ENCODE peak calls at places on chromosomes 13 and 19, in nine cellular contexts. C is fibroblast of pulmonary artery; N is transverse colon; T is osteoblast; K is AG04449; D is progenitor cell of endocrine pancreas; A is pancreas; G is dorsolateral prefrontal cortex; E is activated CD8-positive, alpha-beta T cell treated with anti-CD3 and anti-CD28 coated beads for 36 hours. Q is an unnamed sample.

GRCh38 chr19:3458595-3459284 is 21.6 kb downstream of the SMIM24 start:
- DNase-seq in C (peak), N (no peak), T (peak), K (no peak), D (no peak), A (no peak), G (no peak), E (no peak), Q (no peak)

GRCh38 chr13:33208290-33208990 is 77.1 kb downstream of the STARD13 start:
- DNase-seq in C (no peak), N (no peak), T (no peak), K (no peak), D (no peak), A (peak), G (no peak), E (no peak), Q (no peak)

GRCh38 chr19:58059003-58059671 is at the start of gene ZNF135:
- DNase-seq in C (peak), N (peak), T (peak), K (peak), D (peak), A (peak), G (peak), E (peak), Q (peak)

GRCh38 chr19:15629003-15629880 is 11.5 kb upstream of the CYP4F3 start:
- DNase-seq in C (peak), N (peak), T (peak), K (no peak), D (no peak), A (peak), G (peak), E (peak), Q (peak)

GRCh38 chr19:10228925-10229324 is 2.2 kb downstream of the S1PR2 start:
- DNase-seq in C (peak), N (no peak), T (no peak), K (no peak), D (no peak), A (no peak), G (no peak), E (peak), Q (peak)

GRCh38 chr19:5166262-5166661 is 174.3 kb downstream of the PTPRS start:
- DNase-seq in C (peak), N (no peak), T (peak), K (peak), D (no peak), A (no peak), G (no peak), E (no peak), Q (no peak)

GRCh38 chr13:101945435-101945834 is 456.4 kb downstream of the FGF14 start:
- DNase-seq in C (no peak), N (no peak), T (no peak), K (no peak), D (no peak), A (no peak), G (no peak), E (no peak), Q (no peak)

GRCh38 chr19:32070101-32070500 is 275.3 kb upstream of the ZNF507 start:
- DNase-seq in C (no peak), N (no peak), T (no peak), K (no peak), D (no peak), A (no peak), G (no peak), E (no peak), Q (no peak)

GRCh38 chr13:111474136-111475002 is 153.9 kb downstream of the TEX29 start:
- DNase-seq in C (peak), N (no peak), T (peak), K (peak), D (no peak), A (peak), G (peak), E (no peak), Q (peak)

GRCh38 chr19:50222691-50223438 is 19.4 kb downstream of the MYH14 start:
- DNase-seq in C (no peak), N (no peak), T (peak), K (no peak), D (no peak), A (no peak), G (no peak), E (no peak), Q (no peak)

GRCh38 chr13:30572859-30573275 is 44.9 kb upstream of the USPL1 start:
- DNase-seq in C (peak), N (no peak), T (no peak), K (no peak), D (no peak), A (no peak), G (no peak), E (peak), Q (peak)

GRCh38 chr13:76036176-76036575 is 400.0 kb downstream of the LMO7 start:
- DNase-seq in C (peak), N (no peak), T (no peak), K (no peak), D (no peak), A (no peak), G (no peak), E (no peak), Q (no peak)

GRCh38 chr19:58033741-58034475 is at the start of gene ZSCAN1:
- DNase-seq in C (peak), N (peak), T (peak), K (peak), D (peak), A (peak), G (peak), E (peak), Q (no peak)

GRCh38 chr19:41626877-41627276 is at the start of gene CEACAM4:
- DNase-seq in C (no peak), N (no peak), T (no peak), K (no peak), D (no peak), A (no peak), G (no peak), E (no peak), Q (no peak)

GRCh38 chr13:105513448-105513847 is 1022.0 kb downstream of the EFNB2 start:
- DNase-seq in C (no peak), N (no peak), T (no peak), K (no peak), D (no peak), A (no peak), G (no peak), E (no peak), Q (no peak)

GRCh38 chr19:3852614-3853254 is 16.1 kb downstream of the ZFR2 start:
- DNase-seq in C (peak), N (peak), T (peak), K (peak), D (no peak), A (no peak), G (no peak), E (peak), Q (no peak)

GRCh38 chr13:29800687-29801086 is 49.7 kb downstream of the UBL3 start:
- DNase-seq in C (no peak), N (no peak), T (no peak), K (no peak), D (no peak), A (no peak), G (no peak), E (no peak), Q (no peak)

GRCh38 chr19:13619203-13619632 is 112.9 kb upstream of the CACNA1A start:
- DNase-seq in C (no peak), N (no peak), T (peak), K (peak), D (no peak), A (no peak), G (no peak), E (no peak), Q (no peak)

GRCh38 chr13:74388626-74389025 is 254.4 kb upstream of the KLF12 start:
- DNase-seq in C (no peak), N (no peak), T (no peak), K (no peak), D (no peak), A (no peak), G (no peak), E (no peak), Q (no peak)

GRCh38 chr13:69306766-69307165 is 800.9 kb upstream of the ATXN8OS start:
- DNase-seq in C (no peak), N (no peak), T (no peak), K (no peak), D (no peak), A (no peak), G (no peak), E (no peak), Q (no peak)

GRCh38 chr19:18610245-18610555 is 2.5 kb upstream of the TMEM59L start:
- DNase-seq in C (no peak), N (no peak), T (peak), K (no peak), D (no peak), A (no peak), G (no peak), E (no peak), Q (no peak)

GRCh38 chr19:43028866-43029265 is 2.6 kb upstream of the PSG11 start:
- DNase-seq in C (no peak), N (no peak), T (no peak), K (no peak), D (no peak), A (no peak), G (no peak), E (no peak), Q (no peak)

GRCh38 chr13:43044720-43045301 is 21.4 kb downstream of the DNAJC15 start:
- DNase-seq in C (no peak), N (no peak), T (no peak), K (no peak), D (no peak), A (no peak), G (no peak), E (no peak), Q (no peak)

GRCh38 chr13:43725460-43725859 is 61.3 kb downstream of the ENOX1 start:
- DNase-seq in C (no peak), N (no peak), T (no peak), K (no peak), D (no peak), A (no peak), G (no peak), E (no peak), Q (no peak)

GRCh38 chr13:99363949-99364348 is 56.8 kb upstream of the GPR183 start:
- DNase-seq in C (no peak), N (no peak), T (no peak), K (no peak), D (no peak), A (no peak), G (no peak), E (no peak), Q (peak)

GRCh38 chr13:99366075-99366987 is 59.1 kb upstream of the GPR183 start:
- DNase-seq in C (no peak), N (no peak), T (no peak), K (no peak), D (no peak), A (no peak), G (no peak), E (peak), Q (peak)

GRCh38 chr13:99370476-99371272 is 63.5 kb upstream of the GPR183 start:
- DNase-seq in C (no peak), N (no peak), T (no peak), K (no peak), D (no peak), A (no peak), G (no peak), E (no peak), Q (no peak)

GRCh38 chr13:99367106-99367616 is 60.0 kb upstream of the GPR183 start:
- DNase-seq in C (no peak), N (no peak), T (no peak), K (no peak), D (no peak), A (no peak), G (no peak), E (peak), Q (no peak)

GRCh38 chr13:99367663-99368448 is 60.7 kb upstream of the GPR183 start:
- DNase-seq in C (no peak), N (no peak), T (no peak), K (no peak), D (no peak), A (no peak), G (no peak), E (peak), Q (no peak)
- TF ChIP-seq CTCF in C (no peak), N (no peak), T (no peak), K (no peak), D (no peak), A (no peak), G (no peak), E (no peak), Q (no peak)

GRCh38 chr13:108263961-108264360 is 5.6 kb upstream of the TNFSF13B start:
- DNase-seq in C (no peak), N (no peak), T (no peak), K (no peak), D (no peak), A (no peak), G (no peak), E (no peak), Q (no peak)
- TF ChIP-seq CTCF in C (no peak), N (no peak), T (no peak), K (no peak), D (no peak), A (no peak), G (no peak), E (no peak), Q (no peak)

DNA sequence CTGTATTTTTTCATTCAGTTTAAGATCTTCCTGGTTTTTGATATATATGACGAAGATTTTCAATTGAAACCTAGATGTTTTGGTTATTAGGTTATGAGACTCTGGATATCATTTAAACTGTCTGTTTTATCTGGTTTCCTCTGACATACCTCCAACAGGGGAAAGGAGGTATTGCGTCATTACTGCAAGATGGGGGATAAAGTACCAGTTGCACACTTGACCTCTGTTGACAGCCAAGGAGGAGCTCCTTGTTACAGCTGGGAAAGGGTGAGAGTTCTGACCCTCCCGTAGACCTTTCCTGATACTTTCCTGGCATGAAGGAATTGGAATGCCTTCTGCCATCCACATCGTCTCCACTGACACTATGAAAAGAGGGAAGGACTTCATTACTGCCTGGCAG is 82.0 kb upstream of the SHISA2 start:
- DNase-seq in C (peak), N (no peak), T (no peak), K (no peak), D (no peak), A (no peak), G (no peak), E (no peak), Q (no peak)
- TF ChIP-seq CTCF in C (no peak), N (no peak), T (no peak), K (no peak), D (peak), A (no peak), G (no peak), E (no peak), Q (no peak)

DNA sequence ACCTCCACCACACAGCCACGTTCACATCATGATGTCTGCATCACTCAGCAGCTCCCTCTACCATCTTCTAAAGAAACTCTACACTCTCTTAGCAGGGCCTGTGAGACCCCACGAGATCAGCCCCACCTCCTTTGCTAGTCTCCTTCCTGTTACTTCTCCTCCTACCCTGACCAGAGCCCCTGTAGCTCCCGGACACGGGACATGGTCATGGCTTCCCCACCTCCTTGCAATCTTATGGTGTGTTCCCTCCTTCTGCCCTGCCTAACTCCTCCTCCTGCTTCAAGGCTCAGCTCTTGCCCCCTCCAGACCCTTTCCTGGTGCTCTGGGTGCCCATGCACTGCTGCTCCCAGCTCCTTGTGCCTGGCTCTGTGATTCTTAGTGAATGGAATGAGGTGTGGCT is 8.1 kb upstream of the MRPS31 start:
- DNase-seq in C (no peak), N (no peak), T (no peak), K (no peak), D (no peak), A (no peak), G (no peak), E (no peak), Q (no peak)
- TF ChIP-seq CTCF in C (no peak), N (no peak), T (no peak), K (no peak), D (no peak), A (no peak), G (no peak), E (no peak), Q (no peak)

DNA sequence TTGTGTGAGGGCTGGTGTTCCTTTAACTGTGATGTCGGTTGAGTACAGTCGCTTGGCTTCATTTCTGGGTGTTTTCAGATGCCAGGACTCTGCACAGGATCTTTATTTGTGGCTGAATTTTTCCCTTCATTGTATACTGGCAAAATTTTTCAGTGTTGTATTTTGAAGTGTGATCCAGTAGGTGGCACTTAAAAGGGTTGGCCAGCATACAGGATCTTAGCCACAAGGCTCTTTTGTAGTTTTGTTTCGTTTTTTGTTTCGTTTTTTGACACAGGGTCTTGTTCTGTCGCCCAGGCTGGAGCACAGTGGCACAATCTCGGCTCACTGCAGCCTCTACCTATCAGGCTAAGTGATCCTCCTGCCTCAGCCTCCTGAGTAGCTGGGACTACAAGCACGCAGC is 8.7 kb downstream of the FCAR start:
- DNase-seq in C (no peak), N (no peak), T (no peak), K (no peak), D (no peak), A (no peak), G (no peak), E (peak), Q (peak)
- TF ChIP-seq CTCF in C (no peak), N (no peak), T (no peak), K (no peak), D (no peak), A (no peak), G (no peak), E (peak), Q (peak)

GRCh38 chr13:94999871-95000270 is 287.5 kb upstream of the SOX21 start:
- DNase-seq in C (peak), N (no peak), T (peak), K (no peak), D (no peak), A (no peak), G (no peak), E (no peak), Q (no peak)

GRCh38 chr13:94997126-94997525 is 284.8 kb upstream of the SOX21 start:
- DNase-seq in C (peak), N (no peak), T (no peak), K (no peak), D (no peak), A (no peak), G (no peak), E (no peak), Q (no peak)

GRCh38 chr13:95005300-95005699 is 293.0 kb upstream of the SOX21 start:
- DNase-seq in C (no peak), N (no peak), T (no peak), K (no peak), D (no peak), A (no peak), G (no peak), E (no peak), Q (no peak)

GRCh38 chr13:95002968-95003813 is 290.8 kb upstream of the SOX21 start:
- DNase-seq in C (no peak), N (no peak), T (peak), K (no peak), D (no peak), A (no peak), G (no peak), E (no peak), Q (peak)

DNA sequence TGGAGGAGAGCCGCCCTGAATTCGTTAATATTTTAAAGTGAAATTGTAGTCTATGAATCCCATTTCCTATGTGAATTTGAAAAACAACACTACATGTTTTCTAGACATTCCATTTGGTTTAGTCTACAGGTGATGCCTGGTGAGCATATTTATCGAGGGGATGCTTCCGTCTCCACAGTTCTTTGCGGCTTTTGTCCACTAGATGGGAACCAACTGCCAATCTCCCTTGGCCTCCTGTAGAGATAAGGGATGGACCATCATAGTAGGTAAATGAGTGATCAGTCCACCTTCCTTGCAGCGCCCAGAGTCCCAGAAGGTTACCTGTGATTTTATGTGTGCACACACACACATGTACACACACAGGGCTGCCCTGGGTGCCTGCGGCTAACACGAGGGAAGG is 289.8 kb upstream of the SOX21 start:
- DNase-seq in C (no peak), N (no peak), T (no peak), K (no peak), D (no peak), A (no peak), G (no peak), E (no peak), Q (no peak)
- TF ChIP-seq CTCF in C (no peak), N (no peak), T (no peak), K (no peak), D (no peak), A (no peak), G (no peak), E (no peak), Q (peak)